ENCODE peak calls at places on chromosome 22, in seven cellular contexts. One of them, this sample, is unnamed.

GRCh38 chr22:49473286-49473685 is 354.4 kb downstream of the BRD1 start:
- DNase-seq in GM13976: no peak
- DNase-seq in GM20000: no peak
- DNase-seq in right atrium auricular region: no peak
- DNase-seq in choroid plexus epithelial cell: no peak
- DNase-seq in A549: no peak
- DNase-seq in progenitor cell of endocrine pancreas: no peak
- DNase-seq in this sample: no peak

GRCh38 chr22:40638261-40638660 is 1.7 kb upstream of the MRTFA start:
- DNase-seq in GM13976: no peak
- DNase-seq in choroid plexus epithelial cell: no peak
- DNase-seq in A549: no peak
- DNase-seq in progenitor cell of endocrine pancreas: no peak
- DNase-seq in right atrium auricular region: peak
- DNase-seq in GM20000: no peak
- DNase-seq in this sample: no peak

GRCh38 chr22:44181033-44181911 is 547 bp downstream of the PARVG start:
- DNase-seq in right atrium auricular region: no peak
- DNase-seq in GM20000: peak
- DNase-seq in choroid plexus epithelial cell: no peak
- DNase-seq in A549: no peak
- DNase-seq in progenitor cell of endocrine pancreas: no peak
- DNase-seq in GM13976: peak
- DNase-seq in this sample: no peak

GRCh38 chr22:44460287-44461082 is 37.5 kb downstream of the RTL6 start:
- DNase-seq in progenitor cell of endocrine pancreas: no peak
- DNase-seq in GM20000: no peak
- DNase-seq in right atrium auricular region: peak
- DNase-seq in choroid plexus epithelial cell: no peak
- DNase-seq in A549: no peak
- DNase-seq in GM13976: no peak
- DNase-seq in this sample: no peak

GRCh38 chr22:46845281-46846153 is 83.1 kb downstream of the TBC1D22A start:
- DNase-seq in progenitor cell of endocrine pancreas: no peak
- DNase-seq in right atrium auricular region: no peak
- DNase-seq in choroid plexus epithelial cell: peak
- DNase-seq in GM13976: no peak
- DNase-seq in A549: peak
- DNase-seq in GM20000: no peak
- DNase-seq in this sample: peak

GRCh38 chr22:45880732-45881523 is 96.0 kb downstream of the WNT7B start:
- DNase-seq in progenitor cell of endocrine pancreas: no peak
- DNase-seq in GM20000: no peak
- DNase-seq in choroid plexus epithelial cell: no peak
- DNase-seq in GM13976: no peak
- DNase-seq in A549: no peak
- DNase-seq in right atrium auricular region: no peak
- DNase-seq in this sample: no peak

GRCh38 chr22:44939451-44939850 is 70.4 kb downstream of the PHF21B start:
- DNase-seq in choroid plexus epithelial cell: no peak
- DNase-seq in GM20000: no peak
- DNase-seq in A549: no peak
- DNase-seq in GM13976: no peak
- DNase-seq in progenitor cell of endocrine pancreas: no peak
- DNase-seq in right atrium auricular region: no peak
- DNase-seq in this sample: no peak

GRCh38 chr22:38314140-38314991 is 2.9 kb downstream of the CSNK1E start:
- DNase-seq in progenitor cell of endocrine pancreas: no peak
- DNase-seq in GM20000: no peak
- DNase-seq in right atrium auricular region: no peak
- DNase-seq in GM13976: no peak
- DNase-seq in choroid plexus epithelial cell: peak
- DNase-seq in A549: no peak
- DNase-seq in this sample: no peak

GRCh38 chr22:39317084-39317755 is 2.2 kb downstream of the RPL3 start:
- DNase-seq in right atrium auricular region: no peak
- DNase-seq in progenitor cell of endocrine pancreas: no peak
- DNase-seq in GM13976: no peak
- DNase-seq in A549: no peak
- DNase-seq in choroid plexus epithelial cell: peak
- DNase-seq in GM20000: no peak
- DNase-seq in this sample: no peak

GRCh38 chr22:45429921-45430775 is 16.7 kb downstream of the RIBC2 start:
- DNase-seq in GM20000: no peak
- DNase-seq in GM13976: no peak
- DNase-seq in choroid plexus epithelial cell: no peak
- DNase-seq in A549: no peak
- DNase-seq in right atrium auricular region: no peak
- DNase-seq in progenitor cell of endocrine pancreas: no peak
- DNase-seq in this sample: no peak

GRCh38 chr22:39494471-39495120 is 7.5 kb upstream of the MIEF1 start:
- DNase-seq in choroid plexus epithelial cell: no peak
- DNase-seq in progenitor cell of endocrine pancreas: no peak
- DNase-seq in right atrium auricular region: no peak
- DNase-seq in GM20000: no peak
- DNase-seq in GM13976: no peak
- DNase-seq in A549: no peak
- DNase-seq in this sample: no peak

DNA sequence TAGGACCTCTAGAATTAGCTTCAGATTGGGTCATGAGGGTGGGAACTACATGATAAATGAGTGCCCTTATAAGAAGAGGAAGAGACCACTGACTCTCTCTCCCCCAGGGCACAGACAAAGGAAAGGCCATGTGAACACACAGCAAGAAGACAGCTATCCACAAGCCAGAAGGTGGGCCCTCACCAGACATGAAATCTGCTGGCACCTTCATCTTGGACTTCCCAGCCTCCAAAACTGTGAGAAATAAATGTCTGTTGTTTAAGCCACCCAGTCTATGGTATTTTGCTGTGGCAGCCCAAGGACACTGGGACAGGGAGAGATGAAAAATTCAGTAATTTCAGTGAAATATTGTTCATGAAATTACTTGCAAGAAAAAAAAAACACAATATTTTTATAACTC is 5.9 kb downstream of the RBFOX2 start:
- DNase-seq in choroid plexus epithelial cell: no peak
- DNase-seq in GM20000: no peak
- DNase-seq in A549: no peak
- DNase-seq in right atrium auricular region: no peak
- DNase-seq in progenitor cell of endocrine pancreas: no peak
- DNase-seq in GM13976: no peak
- DNase-seq in this sample: no peak
- TF ChIP-seq CTCF in choroid plexus epithelial cell: no peak
- TF ChIP-seq CTCF in GM20000: no peak
- TF ChIP-seq CTCF in A549: no peak
- TF ChIP-seq CTCF in right atrium auricular region: no peak
- TF ChIP-seq CTCF in progenitor cell of endocrine pancreas: no peak
- TF ChIP-seq CTCF in GM13976: no peak
- TF ChIP-seq CTCF in this sample: no peak

DNA sequence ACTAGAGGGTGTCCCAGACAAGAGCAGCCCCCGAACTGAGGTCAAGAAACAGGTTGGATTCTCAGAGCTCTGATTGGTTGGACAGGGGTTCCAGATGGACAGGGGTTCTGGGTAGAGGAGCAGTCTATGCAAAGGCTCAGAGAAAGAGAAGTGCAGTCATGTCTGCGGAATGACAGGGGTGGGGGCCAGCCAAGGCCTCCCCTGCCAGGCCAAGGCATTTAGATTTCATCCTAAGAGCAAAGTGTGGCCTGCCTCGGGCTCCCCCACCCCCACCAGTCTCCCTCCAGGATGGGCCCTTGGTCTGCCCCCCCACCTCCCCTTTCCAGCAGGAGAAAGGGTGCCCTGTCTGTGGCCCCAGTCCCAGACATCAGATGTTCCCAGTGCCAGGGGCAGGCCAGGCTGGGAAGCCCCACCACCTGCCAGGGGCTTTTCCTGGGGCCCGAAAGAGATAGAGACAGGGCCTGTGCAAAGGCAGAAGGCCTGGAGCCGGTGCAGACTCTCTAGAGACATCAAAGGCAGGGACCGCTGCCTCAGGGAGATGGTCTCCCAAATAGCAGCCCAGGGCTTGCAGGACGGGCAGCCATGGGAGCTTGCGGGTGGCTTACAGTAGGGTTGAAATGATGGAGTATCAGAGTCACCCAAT is 9.4 kb downstream of the SUSD2 start:
- DNase-seq in progenitor cell of endocrine pancreas: no peak
- DNase-seq in GM13976: no peak
- DNase-seq in choroid plexus epithelial cell: no peak
- DNase-seq in right atrium auricular region: no peak
- DNase-seq in GM20000: no peak
- DNase-seq in A549: no peak
- DNase-seq in this sample: no peak
- TF ChIP-seq CTCF in progenitor cell of endocrine pancreas: no peak
- TF ChIP-seq CTCF in GM13976: no peak
- TF ChIP-seq CTCF in choroid plexus epithelial cell: peak
- TF ChIP-seq CTCF in right atrium auricular region: no peak
- TF ChIP-seq CTCF in GM20000: no peak
- TF ChIP-seq CTCF in A549: no peak
- TF ChIP-seq CTCF in this sample: no peak

DNA sequence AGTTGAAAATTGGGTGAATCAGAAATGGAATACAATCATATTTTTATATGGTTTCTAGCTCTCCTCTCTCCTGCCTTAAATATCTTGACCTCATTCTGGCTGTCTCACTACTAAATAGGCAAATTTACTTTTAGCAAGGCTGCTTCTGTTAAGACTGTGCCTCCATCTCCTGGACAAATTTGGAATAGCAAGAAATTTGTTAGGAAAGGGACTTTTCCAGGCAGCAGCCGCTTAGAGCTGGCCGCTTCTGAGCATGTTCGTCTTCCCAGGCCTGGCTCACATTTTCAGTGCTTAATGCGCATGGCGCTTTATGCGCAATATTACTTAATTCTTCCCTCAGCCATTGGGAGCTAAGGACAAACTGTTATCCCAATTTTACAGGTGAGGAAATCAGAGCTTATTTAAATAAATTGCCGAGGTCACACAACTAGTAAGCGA is 1.7 kb upstream of the PEX26 start:
- DNase-seq in right atrium auricular region: peak
- DNase-seq in progenitor cell of endocrine pancreas: peak
- DNase-seq in GM13976: peak
- DNase-seq in GM20000: peak
- DNase-seq in choroid plexus epithelial cell: peak
- DNase-seq in A549: peak
- DNase-seq in this sample: no peak
- TF ChIP-seq CTCF in right atrium auricular region: peak
- TF ChIP-seq CTCF in progenitor cell of endocrine pancreas: peak
- TF ChIP-seq CTCF in GM13976: peak
- TF ChIP-seq CTCF in GM20000: peak
- TF ChIP-seq CTCF in choroid plexus epithelial cell: peak
- TF ChIP-seq CTCF in A549: peak
- TF ChIP-seq CTCF in this sample: peak

DNA sequence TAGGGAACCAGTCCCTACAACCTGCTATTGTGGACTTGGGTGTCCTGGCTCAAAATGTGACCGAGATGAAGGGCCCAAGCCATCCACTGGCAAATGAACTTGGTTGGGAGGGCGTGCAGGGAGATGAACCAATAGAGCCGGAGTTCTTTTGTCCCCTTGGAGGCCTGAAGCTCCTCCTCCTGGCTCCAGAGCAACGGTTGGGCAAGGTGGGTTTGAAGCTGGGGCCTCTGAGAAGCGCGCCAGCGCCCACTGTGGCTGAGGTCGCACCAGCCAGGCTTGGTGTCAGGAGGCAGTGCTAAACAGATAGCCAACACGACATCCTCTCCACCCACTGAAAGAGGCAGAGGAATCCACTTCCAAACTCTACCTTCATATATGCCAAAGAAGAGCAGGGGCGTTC is 36.0 kb upstream of the PACSIN2 start:
- DNase-seq in right atrium auricular region: no peak
- DNase-seq in GM20000: no peak
- DNase-seq in choroid plexus epithelial cell: no peak
- DNase-seq in GM13976: no peak
- DNase-seq in progenitor cell of endocrine pancreas: no peak
- DNase-seq in A549: peak
- DNase-seq in this sample: no peak
- TF ChIP-seq CTCF in right atrium auricular region: no peak
- TF ChIP-seq CTCF in GM20000: no peak
- TF ChIP-seq CTCF in choroid plexus epithelial cell: no peak
- TF ChIP-seq CTCF in GM13976: no peak
- TF ChIP-seq CTCF in progenitor cell of endocrine pancreas: no peak
- TF ChIP-seq CTCF in A549: no peak
- TF ChIP-seq CTCF in this sample: no peak

GRCh38 chr22:20299736-20300136 is 20.1 kb downstream of the DGCR6L start:
- DNase-seq in GM13976: no peak
- DNase-seq in choroid plexus epithelial cell: no peak
- DNase-seq in GM20000: no peak
- DNase-seq in A549: no peak
- DNase-seq in progenitor cell of endocrine pancreas: no peak
- DNase-seq in right atrium auricular region: no peak
- DNase-seq in this sample: no peak
- TF ChIP-seq CTCF in GM13976: no peak
- TF ChIP-seq CTCF in choroid plexus epithelial cell: no peak
- TF ChIP-seq CTCF in GM20000: no peak
- TF ChIP-seq CTCF in A549: no peak
- TF ChIP-seq CTCF in progenitor cell of endocrine pancreas: no peak
- TF ChIP-seq CTCF in right atrium auricular region: no peak
- TF ChIP-seq CTCF in this sample: no peak

DNA sequence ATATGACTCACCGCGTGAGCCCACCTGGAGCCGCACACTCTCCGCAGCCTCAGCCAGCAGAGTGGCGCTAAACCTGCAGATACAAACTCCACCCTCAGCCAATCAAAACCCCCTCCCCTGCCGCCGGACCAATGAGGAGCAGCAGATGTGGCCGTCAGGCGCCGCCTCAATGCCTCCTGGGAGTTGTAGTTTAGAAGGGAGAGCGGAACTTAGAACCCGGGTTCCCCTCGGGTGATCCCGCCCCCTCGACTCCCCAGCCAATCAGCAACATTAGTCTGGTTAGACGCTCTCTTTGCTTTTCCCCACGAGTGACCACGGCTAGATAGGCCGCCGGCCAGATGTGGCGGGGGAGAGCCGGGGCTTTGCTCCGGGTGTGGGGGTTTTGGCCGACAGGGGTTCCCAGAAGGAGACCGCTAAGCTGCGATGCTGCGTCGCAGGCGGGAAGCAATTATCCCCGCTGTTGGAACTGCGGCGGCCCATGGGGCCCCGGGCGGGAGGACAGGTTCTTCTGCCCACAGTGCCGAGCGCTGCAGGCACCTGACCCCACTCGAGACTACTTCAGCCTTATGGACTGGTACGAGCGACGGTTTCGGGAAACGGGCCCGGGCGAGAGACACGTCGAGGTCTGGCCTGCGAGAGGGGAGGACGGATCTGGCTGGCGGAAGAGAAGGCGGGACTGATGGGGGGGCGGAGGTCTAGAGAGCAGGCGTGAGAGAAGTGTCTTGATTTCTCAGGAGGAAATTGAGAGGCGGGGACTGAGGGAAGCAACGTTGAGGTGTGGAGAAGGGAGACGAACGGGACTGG is at the start of the genes CHEK2 and HSCB:
- DNase-seq in progenitor cell of endocrine pancreas: peak
- DNase-seq in right atrium auricular region: peak
- DNase-seq in choroid plexus epithelial cell: peak
- DNase-seq in GM20000: peak
- DNase-seq in GM13976: peak
- DNase-seq in A549: peak
- DNase-seq in this sample: peak
- TF ChIP-seq CTCF in progenitor cell of endocrine pancreas: no peak
- TF ChIP-seq CTCF in right atrium auricular region: peak
- TF ChIP-seq CTCF in choroid plexus epithelial cell: no peak
- TF ChIP-seq CTCF in GM20000: no peak
- TF ChIP-seq CTCF in GM13976: no peak
- TF ChIP-seq CTCF in A549: no peak
- TF ChIP-seq CTCF in this sample: no peak